ENCODE peak calls at places on chromosomes 5 and 9, in eight cellular contexts. T is CD8-positive, alpha-beta T cell; P is heart left ventricle; I is transverse colon; E is lower lobe of right lung; Y is IMR-90; Z is A549; K is kidney. D is an unnamed sample.

GRCh38 chr9:101628173-101628572 is 33.4 kb upstream of the PPP3R2 start:
- DNase-seq in P (no peak), I (no peak), K (no peak), Z (no peak), T (no peak), E (no peak), Y (peak), D (no peak)

GRCh38 chr5:143398053-143398355 is 5.5 kb downstream of the NR3C1 start:
- DNase-seq in Y (no peak), I (no peak), Z (no peak), P (no peak), K (no peak), E (no peak), T (no peak), D (no peak)

GRCh38 chr9:99634185-99634584 is 187.5 kb upstream of the NR4A3 start:
- DNase-seq in Z (no peak), K (no peak), T (no peak), Y (no peak), E (no peak), I (no peak), P (no peak), D (no peak)

GRCh38 chr5:82984786-82985762 is 92.1 kb downstream of the TMEM167A start:
- DNase-seq in Y (no peak), T (no peak), Z (no peak), E (no peak), K (no peak), P (no peak), I (no peak), D (no peak)

GRCh38 chr9:124477211-124478013 is 27.2 kb downstream of the ADGRD2 start:
- DNase-seq in T (no peak), I (no peak), Y (no peak), K (no peak), Z (peak), P (peak), E (no peak), D (no peak)

GRCh38 chr9:129487658-129488483 is 133.0 kb downstream of the C9orf50 start:
- DNase-seq in Y (peak), K (peak), P (peak), Z (no peak), T (no peak), E (peak), I (no peak), D (no peak)

GRCh38 chr5:138654281-138654867 is 79.2 kb upstream of the HSPA9 start:
- DNase-seq in Z (no peak), Y (peak), E (no peak), P (no peak), T (peak), K (peak), I (no peak), D (peak)

GRCh38 chr9:130887494-130888144 is 9.0 kb downstream of the QRFP start:
- DNase-seq in K (peak), Z (no peak), P (peak), Y (peak), I (no peak), T (no peak), E (no peak), D (no peak)

GRCh38 chr9:70438341-70438924 is 24.0 kb upstream of the KLF9 start:
- DNase-seq in K (peak), P (peak), Y (peak), I (peak), E (peak), T (no peak), Z (peak), D (no peak)

GRCh38 chr9:130921923-130922662 is 17.0 kb downstream of the FIBCD1 start:
- DNase-seq in P (no peak), T (no peak), Y (no peak), Z (no peak), I (no peak), K (no peak), E (no peak), D (no peak)

GRCh38 chr5:127601601-127602000 is 47.3 kb upstream of the CTXN3 start:
- DNase-seq in E (no peak), I (no peak), T (no peak), Y (no peak), K (no peak), Z (no peak), P (no peak), D (no peak)

GRCh38 chr9:126461029-126461428 is 134.4 kb downstream of the MVB12B start:
- DNase-seq in P (no peak), Z (no peak), T (no peak), I (no peak), K (no peak), E (no peak), Y (no peak), D (no peak)

GRCh38 chr5:150065346-150065745 is 21.0 kb downstream of the CSF1R start:
- DNase-seq in E (no peak), I (peak), Z (no peak), Y (peak), T (no peak), K (no peak), P (peak), D (no peak)

GRCh38 chr5:153357493-153358112 is 132.9 kb upstream of the GRIA1 start:
- DNase-seq in E (no peak), Z (no peak), I (no peak), P (no peak), T (no peak), K (no peak), Y (no peak), D (no peak)

GRCh38 chr5:112823656-112824055 is 37.4 kb upstream of the SRP19 start:
- DNase-seq in Y (no peak), E (no peak), T (no peak), P (no peak), I (no peak), Z (no peak), K (no peak), D (no peak)
- TF ChIP-seq CTCF in Y (no peak), E (no peak), T (no peak), P (no peak), I (no peak), Z (no peak), K (no peak), D (no peak)

DNA sequence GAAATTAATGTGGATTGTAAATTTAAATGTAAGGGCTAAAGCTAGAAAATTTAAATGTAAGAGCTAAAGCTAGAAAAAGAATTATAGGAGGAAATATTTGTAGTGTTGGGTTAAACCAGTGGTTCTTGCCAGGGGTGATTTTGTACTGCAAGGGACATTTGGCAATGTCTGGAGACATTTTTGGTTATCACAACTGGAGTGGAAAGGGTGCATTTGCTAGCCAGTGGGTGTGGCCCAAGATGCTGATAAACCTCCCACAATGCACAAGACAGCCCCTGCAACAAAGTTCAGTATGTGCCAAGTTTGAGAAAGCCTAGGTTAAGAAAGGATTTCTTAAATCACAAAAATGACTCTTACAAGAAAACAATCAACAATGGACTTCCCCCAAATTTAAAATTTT is 31.6 kb upstream of the ELL2 start:
- DNase-seq in E (no peak), P (no peak), T (no peak), Y (no peak), Z (no peak), I (no peak), K (no peak), D (no peak)
- H3K4me3 ChIP-seq in E (no peak), P (no peak), T (no peak), Y (no peak), Z (no peak), I (no peak), K (no peak), D (no peak)

GRCh38 chr5:72842816-72843215 is 26.4 kb downstream of the TNPO1 start:
- DNase-seq in E (no peak), Y (peak), Z (peak), T (no peak), K (no peak), P (no peak), I (peak), D (no peak)
- TF ChIP-seq CTCF in E (no peak), Y (peak), Z (peak), T (no peak), K (no peak), P (no peak), I (no peak), D (no peak)

GRCh38 chr5:41507501-41507900 is 2.9 kb downstream of the PLCXD3 start:
- DNase-seq in P (no peak), I (no peak), Z (no peak), Y (no peak), T (no peak), K (no peak), E (no peak), D (no peak)

GRCh38 chr5:41509399-41510175 is 814 bp downstream of the PLCXD3 start:
- DNase-seq in Z (peak), K (peak), T (no peak), P (peak), E (no peak), Y (no peak), I (no peak), D (no peak)

GRCh38 chr5:41510176-41510831 is at the start of gene PLCXD3:
- DNase-seq in I (no peak), P (peak), Y (no peak), Z (peak), T (no peak), K (peak), E (peak), D (no peak)

GRCh38 chr5:41508696-41509398 is 1.6 kb downstream of the PLCXD3 start:
- DNase-seq in T (no peak), P (no peak), I (no peak), Z (no peak), E (no peak), K (no peak), Y (no peak), D (no peak)

DNA sequence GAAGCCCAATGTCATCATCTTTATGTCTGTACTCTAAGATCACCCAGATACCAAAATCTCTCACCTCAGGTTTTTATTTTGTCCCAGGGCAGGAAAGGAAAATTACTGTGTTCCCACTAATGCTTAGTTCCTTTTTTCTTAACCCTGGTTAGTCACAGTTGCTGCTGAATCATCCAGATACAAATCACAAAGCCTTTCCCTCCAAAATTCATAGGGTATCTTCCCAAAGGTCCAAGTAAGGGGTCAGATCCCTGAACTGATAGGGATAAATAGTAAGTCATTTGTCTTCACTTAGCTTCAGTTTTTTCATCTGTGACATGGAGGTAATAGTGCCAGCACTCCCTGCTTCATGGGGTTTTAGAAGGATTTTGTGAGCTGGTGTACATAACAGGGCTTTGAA is 2.2 kb downstream of the PLCXD3 start:
- DNase-seq in T (no peak), Z (no peak), P (no peak), K (no peak), I (no peak), E (no peak), Y (no peak), D (no peak)
- H3K4me3 ChIP-seq in T (no peak), Z (no peak), P (peak), K (no peak), I (no peak), E (no peak), Y (no peak), D (no peak)

DNA sequence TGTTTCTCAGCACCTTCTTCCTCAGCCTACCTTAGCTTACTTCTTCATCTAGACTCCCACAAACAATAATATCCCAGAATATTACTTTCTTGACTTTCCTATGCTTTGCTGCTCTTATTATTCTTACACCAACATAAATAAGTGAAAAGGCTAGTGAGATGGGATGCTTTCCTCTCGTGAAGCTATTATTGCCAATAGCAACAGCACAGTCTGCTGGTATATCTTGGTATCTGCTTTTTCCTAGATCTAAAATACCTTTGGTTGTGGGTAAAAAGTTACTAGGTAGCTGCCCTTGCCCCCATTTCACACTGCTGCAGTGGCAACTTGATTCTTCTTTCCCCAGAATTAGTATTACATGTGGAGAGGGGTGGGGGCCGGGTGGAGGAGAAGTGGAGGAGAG is 26.1 kb upstream of the GLIPR2 start:
- DNase-seq in Y (no peak), E (no peak), Z (no peak), K (no peak), P (no peak), T (no peak), I (no peak), D (no peak)
- TF ChIP-seq CTCF in Y (no peak), E (no peak), Z (peak), K (no peak), P (no peak), T (no peak), I (no peak), D (peak)

GRCh38 chr5:1473746-1474145 is 28.5 kb upstream of the SLC6A3 start:
- DNase-seq in T (no peak), Y (no peak), K (no peak), E (no peak), I (no peak), Z (no peak), P (peak), D (no peak)
- H3K4me3 ChIP-seq in T (no peak), Y (no peak), K (no peak), E (no peak), I (no peak), Z (no peak), P (no peak), D (no peak)

DNA sequence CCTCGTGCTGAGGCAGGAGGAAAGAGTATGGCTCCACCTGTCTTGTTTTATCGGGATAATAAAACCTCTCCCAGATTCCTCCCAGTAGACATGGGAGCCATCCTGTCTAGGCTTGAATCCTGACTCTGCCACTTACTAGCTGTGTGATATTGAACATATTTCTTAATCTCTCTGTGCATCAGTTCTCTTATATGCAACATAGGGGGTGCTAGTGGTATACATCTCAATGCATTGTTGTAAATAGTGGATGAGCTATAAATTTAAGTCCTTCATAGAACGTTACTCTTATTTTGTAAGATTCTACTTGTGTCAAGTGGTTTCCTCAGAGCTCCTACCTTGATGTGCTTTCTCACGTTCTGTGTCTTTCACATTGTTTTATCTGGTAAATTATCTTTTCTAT is 417.7 kb upstream of the POU5F2 start:
- DNase-seq in I (no peak), P (no peak), T (no peak), E (no peak), K (no peak), Z (no peak), Y (no peak), D (no peak)
- TF ChIP-seq CTCF in I (no peak), P (no peak), T (no peak), E (no peak), K (no peak), Z (no peak), Y (peak), D (peak)